ENCODE peak calls at places on chromosome 1, in five cellular contexts. One of them, this sample, is unnamed.

GRCh38 chr1:36924282-36924791 is 110.0 kb downstream of the GRIK3 start:
- DNase-seq in Caco-2: peak; percentile 52
- DNase-seq in mammary epithelial cell: peak; percentile 3
- DNase-seq in psoas muscle: no peak
- DNase-seq in heart right ventricle: peak; percentile 30
- DNase-seq in this sample: peak; percentile 25

GRCh38 chr1:17162941-17163340 is 42.0 kb upstream of the PADI1 start:
- DNase-seq in heart right ventricle: no peak
- DNase-seq in Caco-2: no peak
- DNase-seq in psoas muscle: no peak
- DNase-seq in mammary epithelial cell: no peak
- DNase-seq in this sample: no peak

GRCh38 chr1:53352576-53352975 is 24.7 kb upstream of the LRP8 start:
- DNase-seq in Caco-2: no peak
- DNase-seq in psoas muscle: no peak
- DNase-seq in heart right ventricle: no peak
- DNase-seq in mammary epithelial cell: no peak
- DNase-seq in this sample: no peak

GRCh38 chr1:42756956-42757891 is 9.6 kb downstream of the P3H1 start:
- DNase-seq in mammary epithelial cell: peak; percentile 49
- DNase-seq in heart right ventricle: no peak
- DNase-seq in psoas muscle: no peak
- DNase-seq in Caco-2: peak; percentile 49
- DNase-seq in this sample: no peak

GRCh38 chr1:118661769-118662320 is 326.3 kb downstream of the TBX15 start:
- DNase-seq in Caco-2: no peak
- DNase-seq in psoas muscle: no peak
- DNase-seq in heart right ventricle: no peak
- DNase-seq in mammary epithelial cell: no peak
- DNase-seq in this sample: no peak

GRCh38 chr1:31063636-31064035 is 1.9 kb downstream of the PUM1 start:
- DNase-seq in heart right ventricle: no peak
- DNase-seq in Caco-2: no peak
- DNase-seq in mammary epithelial cell: peak; percentile 59
- DNase-seq in psoas muscle: no peak
- DNase-seq in this sample: no peak

GRCh38 chr1:76867342-76868130 is at the start of gene ST6GALNAC5:
- DNase-seq in psoas muscle: peak; percentile 48
- DNase-seq in mammary epithelial cell: peak; percentile 31
- DNase-seq in Caco-2: no peak
- DNase-seq in heart right ventricle: no peak
- DNase-seq in this sample: no peak

GRCh38 chr1:110538921-110539320 is 19.9 kb upstream of the KCNA10 start:
- DNase-seq in Caco-2: no peak
- DNase-seq in mammary epithelial cell: no peak
- DNase-seq in heart right ventricle: no peak
- DNase-seq in psoas muscle: no peak
- DNase-seq in this sample: no peak

GRCh38 chr1:230917284-230918135 is 49.2 kb upstream of the C1orf198 start:
- DNase-seq in mammary epithelial cell: peak; percentile 44
- DNase-seq in Caco-2: peak; percentile 84
- DNase-seq in psoas muscle: peak; percentile 67
- DNase-seq in heart right ventricle: peak; percentile 49
- DNase-seq in this sample: peak; percentile 49

GRCh38 chr1:68120136-68120791 is 69.8 kb upstream of the DIRAS3 start:
- DNase-seq in heart right ventricle: no peak
- DNase-seq in psoas muscle: no peak
- DNase-seq in Caco-2: peak; percentile 68
- DNase-seq in mammary epithelial cell: peak; percentile 64
- DNase-seq in this sample: no peak

GRCh38 chr1:31936278-31936965 is 1.7 kb downstream of the PTP4A2 start:
- DNase-seq in Caco-2: no peak
- DNase-seq in psoas muscle: no peak
- DNase-seq in mammary epithelial cell: peak; percentile 38
- DNase-seq in heart right ventricle: no peak
- DNase-seq in this sample: no peak

GRCh38 chr1:39177641-39178040 is 26.9 kb upstream of the MACF1 start:
- DNase-seq in psoas muscle: no peak
- DNase-seq in Caco-2: no peak
- DNase-seq in mammary epithelial cell: no peak
- DNase-seq in heart right ventricle: no peak
- DNase-seq in this sample: no peak

GRCh38 chr1:39173119-39173994 is 31.1 kb upstream of the MACF1 start:
- DNase-seq in heart right ventricle: no peak
- DNase-seq in Caco-2: no peak
- DNase-seq in psoas muscle: no peak
- DNase-seq in mammary epithelial cell: no peak
- DNase-seq in this sample: no peak

GRCh38 chr1:39173995-39174380 is 30.5 kb upstream of the MACF1 start:
- DNase-seq in heart right ventricle: no peak
- DNase-seq in mammary epithelial cell: no peak
- DNase-seq in Caco-2: no peak
- DNase-seq in psoas muscle: no peak
- DNase-seq in this sample: no peak

GRCh38 chr1:39170731-39171375 is 33.6 kb upstream of the MACF1 start:
- DNase-seq in Caco-2: peak; percentile 41
- DNase-seq in psoas muscle: no peak
- DNase-seq in mammary epithelial cell: no peak
- DNase-seq in heart right ventricle: no peak
- DNase-seq in this sample: no peak

GRCh38 chr1:39174400-39175081 is 30.0 kb upstream of the MACF1 start:
- DNase-seq in Caco-2: no peak
- DNase-seq in heart right ventricle: no peak
- DNase-seq in psoas muscle: no peak
- DNase-seq in mammary epithelial cell: no peak
- DNase-seq in this sample: no peak
- H3K9me3 ChIP-seq in Caco-2: no peaks in the 10 kb centered on the region
- H3K9me3 ChIP-seq in heart right ventricle: no peaks in the 10 kb centered on the region
- H3K9me3 ChIP-seq in psoas muscle: no peaks in the 10 kb centered on the region
- H3K9me3 ChIP-seq in mammary epithelial cell: no peaks in the 10 kb centered on the region
- H3K9me3 ChIP-seq in this sample: no peaks in the 10 kb centered on the region

DNA sequence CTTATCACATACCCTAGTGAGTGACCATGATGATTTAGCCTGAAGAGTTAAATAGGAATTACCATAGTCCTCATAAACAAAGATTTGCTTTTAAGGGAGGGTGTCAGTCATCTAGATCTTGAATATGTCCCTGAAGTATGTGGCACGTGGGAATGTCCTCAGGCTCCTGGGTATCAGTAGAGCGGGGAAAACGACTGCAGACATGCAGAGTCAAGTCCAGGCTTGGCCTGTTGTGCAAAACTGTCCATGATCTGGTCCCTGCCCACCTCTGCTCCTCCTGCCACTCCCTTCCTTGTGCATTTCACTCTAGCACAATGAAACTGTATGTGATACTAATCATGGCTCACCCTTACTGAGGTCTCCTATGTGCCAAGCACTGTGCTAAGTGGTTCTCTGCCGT is 12.9 kb downstream of the MOV10 start:
- DNase-seq in psoas muscle: no peak
- DNase-seq in Caco-2: no peak
- DNase-seq in mammary epithelial cell: peak; percentile 98
- DNase-seq in heart right ventricle: no peak
- DNase-seq in this sample: no peak
- H3K9me3 ChIP-seq in psoas muscle: no peaks in the 10 kb centered on the region
- H3K9me3 ChIP-seq in Caco-2: no peaks in the 10 kb centered on the region
- H3K9me3 ChIP-seq in mammary epithelial cell: no peaks in the 10 kb centered on the region
- H3K9me3 ChIP-seq in heart right ventricle: no peaks in the 10 kb centered on the region
- H3K9me3 ChIP-seq in this sample: no peaks in the 10 kb centered on the region

GRCh38 chr1:40997096-40997495 is 17.6 kb downstream of the CTPS1 start:
- DNase-seq in Caco-2: no peak
- DNase-seq in psoas muscle: no peak
- DNase-seq in mammary epithelial cell: no peak
- DNase-seq in heart right ventricle: no peak
- DNase-seq in this sample: no peak
- H3K9me3 ChIP-seq in Caco-2: no peaks in the 10 kb centered on the region
- H3K9me3 ChIP-seq in psoas muscle: no peaks in the 10 kb centered on the region
- H3K9me3 ChIP-seq in mammary epithelial cell: no peaks in the 10 kb centered on the region
- H3K9me3 ChIP-seq in heart right ventricle: no peaks in the 10 kb centered on the region
- H3K9me3 ChIP-seq in this sample: no peaks in the 10 kb centered on the region

DNA sequence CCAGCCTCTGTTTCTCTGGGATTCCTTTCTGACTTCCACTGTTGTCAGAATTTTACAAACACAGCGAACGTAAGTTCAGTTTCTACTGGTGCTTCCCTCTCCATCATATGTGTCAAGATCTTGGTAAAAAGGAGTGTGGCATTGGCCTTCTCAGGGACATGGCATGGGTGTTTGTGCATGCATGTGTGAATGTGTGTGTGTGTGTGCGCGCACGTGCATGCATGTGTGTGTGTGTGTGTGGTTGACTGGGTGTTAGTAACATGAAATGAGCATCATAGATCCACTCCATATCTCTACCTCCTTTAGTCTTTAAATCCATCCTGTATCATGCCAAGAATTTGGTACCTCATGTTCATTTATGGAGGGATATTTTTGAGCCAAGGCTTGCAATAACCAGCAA is 411.3 kb downstream of the NPHP4 start:
- DNase-seq in heart right ventricle: no peak
- DNase-seq in mammary epithelial cell: no peak
- DNase-seq in psoas muscle: no peak
- DNase-seq in Caco-2: no peak
- DNase-seq in this sample: no peak
- H3K9me3 ChIP-seq in heart right ventricle: no peaks in the 10 kb centered on the region
- H3K9me3 ChIP-seq in mammary epithelial cell: peaks cover 8% of the 10 kb centered on the region
- H3K9me3 ChIP-seq in psoas muscle: no peaks in the 10 kb centered on the region
- H3K9me3 ChIP-seq in Caco-2: no peaks in the 10 kb centered on the region
- H3K9me3 ChIP-seq in this sample: no peaks in the 10 kb centered on the region

GRCh38 chr1:2961081-2961480 is 60.2 kb upstream of the ACTRT2 start:
- DNase-seq in heart right ventricle: no peak
- DNase-seq in Caco-2: no peak
- DNase-seq in mammary epithelial cell: no peak
- DNase-seq in psoas muscle: peak; percentile 19
- DNase-seq in this sample: no peak

GRCh38 chr1:2962541-2962940 is 58.7 kb upstream of the ACTRT2 start:
- DNase-seq in heart right ventricle: no peak
- DNase-seq in Caco-2: no peak
- DNase-seq in mammary epithelial cell: no peak
- DNase-seq in psoas muscle: no peak
- DNase-seq in this sample: no peak

GRCh38 chr1:2961661-2962060 is 59.6 kb upstream of the ACTRT2 start:
- DNase-seq in mammary epithelial cell: no peak
- DNase-seq in Caco-2: no peak
- DNase-seq in psoas muscle: no peak
- DNase-seq in heart right ventricle: no peak
- DNase-seq in this sample: no peak

GRCh38 chr1:2962061-2962460 is 59.2 kb upstream of the ACTRT2 start:
- DNase-seq in mammary epithelial cell: no peak
- DNase-seq in Caco-2: no peak
- DNase-seq in heart right ventricle: no peak
- DNase-seq in psoas muscle: no peak
- DNase-seq in this sample: no peak

DNA sequence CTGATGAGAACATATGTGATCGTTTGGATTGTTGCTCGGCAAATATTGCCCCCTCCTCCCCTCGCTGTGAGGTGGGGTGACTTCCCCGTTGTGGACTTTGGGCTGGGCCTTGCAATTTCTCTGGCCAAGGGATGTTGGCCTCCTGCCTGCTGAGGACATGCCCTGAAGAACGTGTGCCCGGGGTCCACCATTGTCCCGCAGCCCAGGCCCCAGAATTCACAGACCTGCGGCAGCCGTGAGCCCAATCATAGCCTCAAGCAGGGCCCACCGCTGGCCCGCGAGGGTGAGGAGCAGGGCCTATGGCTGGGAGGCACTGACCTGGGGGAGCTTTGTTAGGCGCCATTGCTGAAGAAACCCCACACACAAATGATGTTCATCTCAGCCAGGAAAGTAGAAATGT is 58.3 kb upstream of the ACTRT2 start:
- DNase-seq in mammary epithelial cell: no peak
- DNase-seq in psoas muscle: no peak
- DNase-seq in heart right ventricle: no peak
- DNase-seq in Caco-2: no peak
- DNase-seq in this sample: no peak
- H3K9me3 ChIP-seq in mammary epithelial cell: peaks cover 58% of the 10 kb centered on the region
- H3K9me3 ChIP-seq in psoas muscle: peaks cover 9% of the 10 kb centered on the region
- H3K9me3 ChIP-seq in heart right ventricle: peaks cover 14% of the 10 kb centered on the region
- H3K9me3 ChIP-seq in Caco-2: no peaks in the 10 kb centered on the region
- H3K9me3 ChIP-seq in this sample: no peaks in the 10 kb centered on the region

GRCh38 chr1:73911849-73912248 is 286.1 kb downstream of the LRRIQ3 start:
- DNase-seq in Caco-2: no peak
- DNase-seq in mammary epithelial cell: no peak
- DNase-seq in heart right ventricle: no peak
- DNase-seq in psoas muscle: no peak
- DNase-seq in this sample: no peak

GRCh38 chr1:73910466-73910865 is 287.5 kb downstream of the LRRIQ3 start:
- DNase-seq in psoas muscle: no peak
- DNase-seq in mammary epithelial cell: peak; percentile 85
- DNase-seq in heart right ventricle: no peak
- DNase-seq in Caco-2: no peak
- DNase-seq in this sample: no peak

GRCh38 chr1:73913025-73913424 is 285.0 kb downstream of the LRRIQ3 start:
- DNase-seq in mammary epithelial cell: no peak
- DNase-seq in heart right ventricle: no peak
- DNase-seq in psoas muscle: no peak
- DNase-seq in Caco-2: no peak
- DNase-seq in this sample: no peak

GRCh38 chr1:73909043-73909567 is 288.9 kb downstream of the LRRIQ3 start:
- DNase-seq in heart right ventricle: no peak
- DNase-seq in Caco-2: no peak
- DNase-seq in mammary epithelial cell: no peak
- DNase-seq in psoas muscle: no peak
- DNase-seq in this sample: no peak

GRCh38 chr1:73914994-73915393 is 283.0 kb downstream of the LRRIQ3 start:
- DNase-seq in Caco-2: no peak
- DNase-seq in psoas muscle: no peak
- DNase-seq in heart right ventricle: no peak
- DNase-seq in mammary epithelial cell: no peak
- DNase-seq in this sample: no peak
- H3K9me3 ChIP-seq in Caco-2: no peaks in the 10 kb centered on the region
- H3K9me3 ChIP-seq in psoas muscle: no peaks in the 10 kb centered on the region
- H3K9me3 ChIP-seq in heart right ventricle: peaks cover 19% of the 10 kb centered on the region
- H3K9me3 ChIP-seq in mammary epithelial cell: peaks cover 4% of the 10 kb centered on the region
- H3K9me3 ChIP-seq in this sample: no peaks in the 10 kb centered on the region

DNA sequence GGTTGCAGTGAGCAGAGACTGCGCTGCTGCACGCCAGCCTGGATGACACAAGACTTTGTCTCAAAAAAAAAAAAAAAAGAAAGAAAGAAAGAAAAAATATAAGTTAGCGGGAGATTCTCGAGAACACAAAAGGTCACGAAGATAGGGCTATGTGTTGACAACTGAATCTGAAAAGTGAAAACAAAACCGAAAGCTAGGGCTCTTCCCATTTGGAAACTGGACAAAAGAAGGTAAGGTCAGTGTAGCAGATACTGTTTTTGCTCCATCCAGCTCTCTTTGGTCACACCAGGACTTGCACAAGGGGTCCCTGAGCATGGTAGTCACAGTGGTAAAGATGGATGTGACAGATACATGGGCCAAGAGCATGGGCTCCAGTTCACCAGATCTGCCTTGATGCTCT is 60.4 kb upstream of the MAP10 start:
- DNase-seq in psoas muscle: no peak
- DNase-seq in mammary epithelial cell: no peak
- DNase-seq in heart right ventricle: no peak
- DNase-seq in Caco-2: no peak
- DNase-seq in this sample: no peak
- H3K9me3 ChIP-seq in psoas muscle: peaks cover 10% of the 10 kb centered on the region
- H3K9me3 ChIP-seq in mammary epithelial cell: peaks cover 17% of the 10 kb centered on the region
- H3K9me3 ChIP-seq in heart right ventricle: peaks cover 25% of the 10 kb centered on the region
- H3K9me3 ChIP-seq in Caco-2: peaks cover 13% of the 10 kb centered on the region
- H3K9me3 ChIP-seq in this sample: no peaks in the 10 kb centered on the region